ENCODE peak calls at places on chromosomes 4 and X, in six cellular contexts. T, Y, N, B, X and U are unnamed samples. For H3K4me1, the result is how much of the 10 kb centered on the place peaks cover.

GRCh38 chr4:3437582-3437936 is 4.2 kb upstream of the HGFAC start:
- DNase-seq in T (no peak), Y (no peak), N (no peak), B (no peak), X (no peak), U (no peak)

GRCh38 chrX:153831435-153832150 is 1.2 kb upstream of the PDZD4 start:
- DNase-seq in T (no peak), Y (no peak), N (no peak), B (no peak), X (no peak), U (no peak)

GRCh38 chr4:102388636-102389035 is 43.4 kb upstream of the SLC39A8 start:
- DNase-seq in T (no peak), Y (no peak), N (no peak), B (no peak), X (no peak), U (no peak)

GRCh38 chr4:77022581-77023133 is 53.1 kb downstream of the CCNI start:
- DNase-seq in T (peak), Y (no peak), N (no peak), B (no peak), X (no peak), U (no peak)

GRCh38 chr4:36310793-36311192 is 29.4 kb downstream of the DTHD1 start:
- DNase-seq in T (no peak), Y (no peak), N (no peak), B (no peak), X (no peak), U (peak)

GRCh38 chr4:145679991-145680455 is at the start of gene C4orf51:
- DNase-seq in T (peak), Y (no peak), N (no peak), B (peak), X (no peak), U (peak)

GRCh38 chr4:105556175-105556574 is 3.8 kb downstream of the ARHGEF38 start:
- DNase-seq in T (no peak), Y (no peak), N (no peak), B (no peak), X (no peak), U (no peak)

GRCh38 chrX:110318664-110318968 is 731 bp upstream of the AMMECR1 start:
- DNase-seq in T (no peak), Y (no peak), N (no peak), B (peak), X (no peak), U (no peak)

GRCh38 chr4:150242820-150243458 is 164.7 kb downstream of the DCLK2 start:
- DNase-seq in T (peak), Y (no peak), N (no peak), B (peak), X (peak), U (no peak)

GRCh38 chr4:17721496-17722360 is 59.7 kb downstream of the FAM184B start:
- DNase-seq in T (peak), Y (peak), N (no peak), B (no peak), X (no peak), U (no peak)

GRCh38 chr4:151415978-151416377 is 7.0 kb downstream of the FHIP1A start:
- DNase-seq in T (peak), Y (no peak), N (no peak), B (no peak), X (no peak), U (no peak)

GRCh38 chr4:73895201-73896177 is 26.3 kb downstream of the CXCL1 start:
- DNase-seq in T (peak), Y (no peak), N (no peak), B (no peak), X (no peak), U (no peak)

GRCh38 chr4:13396161-13396560 is 88.0 kb downstream of the RAB28 start:
- DNase-seq in T (no peak), Y (no peak), N (no peak), B (no peak), X (no peak), U (no peak)

GRCh38 chr4:2732526-2732925 is 23.6 kb downstream of the TNIP2 start:
- DNase-seq in T (no peak), Y (no peak), N (no peak), B (no peak), X (no peak), U (no peak)

GRCh38 chr4:79404666-79405065 is 3.4 kb downstream of the GK2 start:
- DNase-seq in T (no peak), Y (no peak), N (no peak), B (no peak), X (no peak), U (no peak)

GRCh38 chrX:66110112-66110511 is 53.9 kb upstream of the HEPH start:
- DNase-seq in T (peak), Y (no peak), N (no peak), B (peak), X (peak), U (no peak)

GRCh38 chr4:47349323-47349722 is 114.2 kb downstream of the COMMD8 start:
- DNase-seq in T (peak), Y (no peak), N (no peak), B (no peak), X (no peak), U (no peak)

DNA sequence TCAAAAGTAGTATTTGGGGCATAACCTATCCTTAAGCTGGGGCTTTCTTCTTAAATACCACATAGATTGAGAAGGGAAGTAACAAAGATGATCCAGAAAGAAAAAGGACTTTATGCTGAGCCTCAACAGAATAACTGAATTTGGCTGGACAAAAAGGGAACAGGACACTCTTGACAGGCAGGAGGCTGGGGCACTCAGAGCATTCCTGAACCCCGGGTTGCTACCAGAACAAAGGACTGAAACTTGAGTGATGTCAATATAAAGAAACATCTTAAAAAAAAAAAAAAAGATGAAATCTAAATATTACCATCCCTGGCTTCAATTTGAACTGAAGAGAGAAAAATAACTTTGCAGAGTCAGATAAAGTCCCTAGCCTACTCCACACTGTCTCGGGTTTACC is 23.9 kb downstream of the RELL1 start:
- DNase-seq in T (no peak), Y (no peak), N (no peak), B (no peak), X (no peak), U (no peak)
- H3K4me1 ChIP-seq in T (under half), Y (under half), N (half or more), B (half or more), X (under half), U (half or more)

GRCh38 chr4:140150886-140151699 is 2.9 kb downstream of the MAML3 start:
- DNase-seq in T (peak), Y (peak), N (peak), B (peak), X (peak), U (peak)
- TF ChIP-seq POLR2A in T (peak), Y (peak), N (no peak), B (peak), X (no peak), U (peak)

DNA sequence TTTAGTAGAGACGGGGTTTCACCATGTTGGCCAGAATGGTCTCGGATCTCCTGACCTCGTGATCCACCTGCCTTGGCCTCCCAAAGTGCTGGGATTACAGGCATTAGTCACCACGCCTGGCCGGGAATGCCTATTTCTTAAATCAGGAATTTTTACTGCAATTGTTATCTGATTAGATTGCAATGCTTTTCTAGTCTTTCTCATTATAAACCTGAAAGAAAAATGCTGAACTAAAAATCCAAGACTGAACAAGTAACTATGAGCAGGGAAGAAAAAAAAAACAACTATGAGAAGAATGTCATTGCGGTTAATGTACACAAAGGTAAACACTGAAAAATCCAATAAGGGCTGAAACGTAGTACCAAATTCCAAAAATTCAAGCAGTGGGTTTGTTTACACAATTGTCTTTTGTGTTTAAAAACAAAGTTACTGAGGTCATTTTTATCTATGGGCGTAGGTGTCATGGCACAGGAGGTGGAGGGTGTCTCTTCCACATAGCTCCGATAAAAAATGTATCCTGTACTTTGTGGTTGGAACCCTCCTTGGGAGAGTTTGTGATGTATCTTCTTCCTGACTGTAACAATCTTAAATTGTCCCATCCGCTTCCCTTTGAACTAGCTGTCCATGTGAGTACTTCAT is 11.0 kb upstream of the TMEM156 start:
- DNase-seq in T (peak), Y (no peak), N (no peak), B (peak), X (no peak), U (no peak)
- H3K4me1 ChIP-seq in T (under half), Y (under half), N (under half), B (under half), X (under half), U (under half)

DNA sequence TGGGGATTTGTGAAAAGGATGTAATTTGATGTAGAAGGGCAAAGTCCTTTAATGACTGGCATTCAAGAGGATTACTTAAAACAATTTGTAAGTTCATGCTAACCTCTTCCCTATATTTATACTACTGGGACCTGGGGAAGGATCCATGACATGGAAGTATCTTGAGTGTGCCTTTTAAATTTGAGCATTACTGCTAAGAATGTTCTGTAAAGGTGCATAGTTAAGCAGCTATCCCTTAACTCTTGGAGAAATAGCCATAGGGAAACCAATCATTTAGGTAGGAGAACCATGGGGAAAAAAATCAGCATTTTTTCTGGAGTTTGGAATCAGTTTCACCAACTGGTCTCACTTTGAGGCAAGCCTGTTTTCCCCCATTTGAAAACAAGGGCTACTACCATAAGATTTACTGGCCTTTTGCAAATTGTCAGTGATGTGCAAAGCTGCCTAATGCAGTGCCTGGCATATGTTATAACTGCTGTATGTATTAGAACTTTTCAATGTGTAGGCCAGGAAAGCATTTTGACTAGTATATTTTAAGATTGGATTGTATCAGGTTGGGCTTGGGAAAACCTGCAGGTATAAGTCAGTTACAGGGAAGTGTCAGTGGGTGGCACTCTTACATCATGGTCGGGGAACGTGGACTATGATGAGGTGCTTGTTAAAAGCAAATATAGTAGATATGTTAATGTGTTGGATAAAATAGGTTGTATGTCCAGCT is 72.1 kb downstream of the PRSS12 start:
- DNase-seq in T (peak), Y (no peak), N (no peak), B (peak), X (peak), U (peak)
- TF ChIP-seq POLR2A in T (peak), Y (peak), N (no peak), B (no peak), X (peak), U (no peak)

GRCh38 chrX:71565634-71566033 is 12.6 kb upstream of the GCNA start:
- DNase-seq in T (no peak), Y (no peak), N (no peak), B (no peak), X (no peak), U (no peak)

GRCh38 chrX:71558920-71559319 is 19.3 kb upstream of the GCNA start:
- DNase-seq in T (no peak), Y (no peak), N (no peak), B (no peak), X (no peak), U (no peak)

GRCh38 chrX:71563921-71564320 is 14.3 kb upstream of the GCNA start:
- DNase-seq in T (no peak), Y (no peak), N (no peak), B (no peak), X (no peak), U (no peak)
- H3K4me1 ChIP-seq in T (under half), Y (under half), N (under half), B (under half), X (under half), U (under half)

GRCh38 chr4:138903185-138903584 is 112.4 kb upstream of the NOCT start:
- DNase-seq in T (no peak), Y (no peak), N (no peak), B (no peak), X (no peak), U (no peak)
- TF ChIP-seq POLR2A in T (no peak), Y (no peak), N (no peak), B (no peak), X (no peak), U (no peak)

GRCh38 chr4:184801781-184802180 is 24.0 kb downstream of the ACSL1 start:
- DNase-seq in T (peak), Y (no peak), N (no peak), B (no peak), X (no peak), U (no peak)
- H3K4me1 ChIP-seq in T (under half), Y (under half), N (half or more), B (under half), X (under half), U (half or more)

GRCh38 chrX:103918584-103919335 is 43.7 kb upstream of the TMSB15B start:
- DNase-seq in T (peak), Y (peak), N (peak), B (peak), X (no peak), U (peak)
- TF ChIP-seq POLR2A in T (no peak), Y (no peak), N (no peak), B (peak), X (no peak), U (no peak)

GRCh38 chr4:184420402-184420801 is 53.9 kb downstream of the IRF2 start:
- DNase-seq in T (no peak), Y (no peak), N (no peak), B (no peak), X (no peak), U (no peak)
- H3K4me1 ChIP-seq in T (under half), Y (under half), N (under half), B (under half), X (under half), U (under half)